ENCODE peak calls at places on chromosomes 7 and 10, in six cellular contexts. W, B, G, V, L and J are unnamed samples.

GRCh38 chr10:84654671-84655070 is 326.3 kb downstream of the CCSER2 start:
- DNase-seq in W (no peak), B (no peak), G (no peak), V (no peak), L (no peak), J (no peak)

GRCh38 chr7:34064511-34065158 is 159.3 kb downstream of the BMPER start:
- DNase-seq in W (no peak), B (no peak), G (no peak), V (no peak), L (no peak), J (no peak)

GRCh38 chr7:149224352-149224751 is 15.1 kb upstream of the ZNF212 start:
- DNase-seq in W (no peak), B (no peak), G (no peak), V (peak), L (no peak), J (no peak)

GRCh38 chr10:8404721-8405120 is 350.2 kb downstream of the GATA3 start:
- DNase-seq in W (no peak), B (no peak), G (no peak), V (no peak), L (no peak), J (peak)

GRCh38 chr10:127216786-127217185 is 20.4 kb upstream of the INSYN2A start:
- DNase-seq in W (no peak), B (peak), G (no peak), V (no peak), L (no peak), J (no peak)

GRCh38 chr7:123864438-123864837 is 19.5 kb downstream of the HYAL4 start:
- DNase-seq in W (no peak), B (no peak), G (no peak), V (no peak), L (no peak), J (no peak)

GRCh38 chr7:77425151-77426051 is 9.3 kb upstream of the GSAP start:
- DNase-seq in W (no peak), B (peak), G (no peak), V (no peak), L (peak), J (no peak)

GRCh38 chr7:155344270-155344617 is 46.6 kb downstream of the INSIG1 start:
- DNase-seq in W (no peak), B (no peak), G (no peak), V (no peak), L (no peak), J (no peak)

GRCh38 chr7:57201021-57201894 is 69.0 kb upstream of the ZNF479 start:
- DNase-seq in W (no peak), B (no peak), G (no peak), V (no peak), L (no peak), J (no peak)

GRCh38 chr10:99870051-99870730 is 87.8 kb downstream of the ABCC2 start:
- DNase-seq in W (no peak), B (no peak), G (no peak), V (no peak), L (no peak), J (peak)

GRCh38 chr10:131825960-131826650 is 74.7 kb upstream of the PPP2R2D start:
- DNase-seq in W (no peak), B (no peak), G (no peak), V (peak), L (no peak), J (no peak)

GRCh38 chr7:768881-769504 is 41.9 kb upstream of the PRKAR1B start:
- DNase-seq in W (no peak), B (no peak), G (no peak), V (peak), L (no peak), J (no peak)

GRCh38 chr7:103962070-103962469 is 27.4 kb downstream of the RELN start:
- DNase-seq in W (no peak), B (no peak), G (no peak), V (no peak), L (no peak), J (no peak)

GRCh38 chr10:3773465-3774017 is 11.5 kb downstream of the KLF6 start:
- DNase-seq in W (no peak), B (peak), G (no peak), V (no peak), L (peak), J (no peak)

GRCh38 chr10:133100706-133101463 is 13.2 kb downstream of the ADGRA1 start:
- DNase-seq in W (no peak), B (no peak), G (no peak), V (peak), L (peak), J (no peak)

GRCh38 chr10:68192113-68192512 is 39.8 kb downstream of the ATOH7 start:
- DNase-seq in W (no peak), B (no peak), G (no peak), V (no peak), L (no peak), J (no peak)

GRCh38 chr7:27159278-27160146 is 3.0 kb upstream of the HOXA7 start:
- DNase-seq in W (no peak), B (no peak), G (no peak), V (no peak), L (no peak), J (no peak)

GRCh38 chr10:92834331-92834730 is 14.0 kb upstream of the EXOC6 start:
- DNase-seq in W (no peak), B (no peak), G (no peak), V (no peak), L (no peak), J (no peak)

GRCh38 chr10:6838118-6838517 is 258.0 kb upstream of the PRKCQ start:
- DNase-seq in W (no peak), B (no peak), G (no peak), V (no peak), L (no peak), J (no peak)

GRCh38 chr10:50384839-50385238 is 133.5 kb upstream of the ASAH2 start:
- DNase-seq in W (no peak), B (no peak), G (no peak), V (no peak), L (no peak), J (no peak)

GRCh38 chr7:23713285-23714235 is 3.5 kb downstream of the STK31 start:
- DNase-seq in W (no peak), B (peak), G (no peak), V (no peak), L (no peak), J (no peak)

GRCh38 chr7:81833401-81833800 is 63.6 kb upstream of the HGF start:
- DNase-seq in W (no peak), B (peak), G (no peak), V (no peak), L (no peak), J (no peak)

GRCh38 chr7:96388166-96388565 is 66.3 kb upstream of the SLC25A13 start:
- DNase-seq in W (no peak), B (peak), G (no peak), V (no peak), L (no peak), J (no peak)

GRCh38 chr7:134477954-134478353 is 19.1 kb upstream of the AKR1B1 start:
- DNase-seq in W (no peak), B (no peak), G (no peak), V (no peak), L (no peak), J (no peak)

GRCh38 chr7:151088856-151089699 is 2.8 kb downstream of the AGAP3 start:
- DNase-seq in W (peak), B (peak), G (no peak), V (peak), L (peak), J (no peak)

GRCh38 chr10:19347592-19347991 is 299.0 kb downstream of the MALRD1 start:
- DNase-seq in W (no peak), B (no peak), G (no peak), V (no peak), L (no peak), J (no peak)

GRCh38 chr7:80922254-80923049 is 3.6 kb upstream of the SEMA3C start:
- DNase-seq in W (no peak), B (no peak), G (no peak), V (no peak), L (no peak), J (no peak)

GRCh38 chr10:44463511-44464121 is 78.7 kb upstream of the CXCL12 start:
- DNase-seq in W (no peak), B (peak), G (no peak), V (no peak), L (no peak), J (no peak)

GRCh38 chr10:98088186-98088971 is 46.1 kb upstream of the R3HCC1L start:
- DNase-seq in W (no peak), B (no peak), G (no peak), V (no peak), L (no peak), J (no peak)